ENCODE peak calls at places on chromosome 1, in six cellular contexts. L, U, A, H, I and W are unnamed samples.

GRCh38 chr1:58816747-58817221 is 32.9 kb upstream of the JUN start:
- DNase-seq in I (no peak), H (no peak), A (no peak), L (peak; percentile 8), U (no peak), W (no peak)

GRCh38 chr1:223712856-223713494 is 636 bp downstream of the CAPN2 start:
- DNase-seq in I (peak; percentile 27), L (no peak), H (no peak), A (peak; percentile 44), U (peak; percentile 27), W (peak; percentile 53)

GRCh38 chr1:239212841-239213240 is 173.5 kb upstream of the CHRM3 start:
- DNase-seq in H (peak; percentile 28), L (no peak), U (no peak), I (no peak), A (no peak), W (no peak)

GRCh38 chr1:93625582-93626327 is 55.9 kb downstream of the BCAR3 start:
- DNase-seq in U (no peak), L (peak; percentile 93), H (no peak), A (no peak), I (no peak), W (no peak)

GRCh38 chr1:214439352-214440119 is 111.9 kb downstream of the PTPN14 start:
- DNase-seq in L (peak; percentile 97), H (peak; percentile 83), I (no peak), U (no peak), A (no peak), W (peak; percentile 76)

GRCh38 chr1:98903726-98904125 is 100.9 kb downstream of the PLPPR5 start:
- DNase-seq in I (no peak), H (no peak), L (no peak), A (no peak), U (no peak), W (no peak)

GRCh38 chr1:176515310-176515709 is 52.3 kb downstream of the PAPPA2 start:
- DNase-seq in U (no peak), A (no peak), L (peak; percentile 8), I (no peak), H (peak; percentile 21), W (peak; percentile 3)

GRCh38 chr1:202046227-202046626 is 35.8 kb downstream of the ELF3 start:
- DNase-seq in U (no peak), I (no peak), L (no peak), H (peak; percentile 64), A (no peak), W (no peak)

GRCh38 chr1:166145496-166145895 is 21.3 kb downstream of the FAM78B start:
- DNase-seq in H (no peak), U (no peak), L (no peak), A (no peak), I (no peak), W (no peak)

GRCh38 chr1:155934933-155935590 is 849 bp upstream of the KHDC4 start:
- DNase-seq in U (no peak), A (no peak), L (no peak), H (no peak), I (no peak), W (peak; percentile 23)

GRCh38 chr1:156948708-156949107 is 28.3 kb downstream of the LRRC71 start:
- DNase-seq in H (no peak), U (no peak), I (no peak), L (no peak), A (peak; percentile 71), W (no peak)

GRCh38 chr1:171948491-171948890 is 107.2 kb downstream of the DNM3 start:
- DNase-seq in A (no peak), I (no peak), L (peak; percentile 5), U (no peak), H (no peak), W (no peak)

GRCh38 chr1:37763791-37764741 is 854 bp downstream of the EPHA10 start:
- DNase-seq in I (no peak), H (peak; percentile 78), A (peak; percentile 90), L (peak; percentile 37), U (no peak), W (peak; percentile 63)

GRCh38 chr1:59150537-59151386 is 146.1 kb upstream of the FGGY start:
- DNase-seq in I (no peak), H (peak; percentile 90), L (peak; percentile 100), U (no peak), A (peak; percentile 56), W (peak; percentile 56)

GRCh38 chr1:229844675-229845074 is 218.6 kb downstream of the URB2 start:
- DNase-seq in I (no peak), A (peak; percentile 24), L (no peak), H (peak; percentile 38), U (no peak), W (no peak)

GRCh38 chr1:6653651-6654290 is 29.1 kb downstream of the THAP3 start:
- DNase-seq in A (no peak), L (no peak), H (no peak), I (no peak), U (no peak), W (peak; percentile 50)

GRCh38 chr1:161773791-161774190 is 7.7 kb downstream of the ATF6 start:
- DNase-seq in L (no peak), A (no peak), H (no peak), U (no peak), I (no peak), W (no peak)

GRCh38 chr1:178628637-178629548 is 96.2 kb upstream of the RALGPS2 start:
- DNase-seq in A (no peak), H (no peak), I (no peak), U (no peak), L (peak; percentile 83), W (no peak)

DNA sequence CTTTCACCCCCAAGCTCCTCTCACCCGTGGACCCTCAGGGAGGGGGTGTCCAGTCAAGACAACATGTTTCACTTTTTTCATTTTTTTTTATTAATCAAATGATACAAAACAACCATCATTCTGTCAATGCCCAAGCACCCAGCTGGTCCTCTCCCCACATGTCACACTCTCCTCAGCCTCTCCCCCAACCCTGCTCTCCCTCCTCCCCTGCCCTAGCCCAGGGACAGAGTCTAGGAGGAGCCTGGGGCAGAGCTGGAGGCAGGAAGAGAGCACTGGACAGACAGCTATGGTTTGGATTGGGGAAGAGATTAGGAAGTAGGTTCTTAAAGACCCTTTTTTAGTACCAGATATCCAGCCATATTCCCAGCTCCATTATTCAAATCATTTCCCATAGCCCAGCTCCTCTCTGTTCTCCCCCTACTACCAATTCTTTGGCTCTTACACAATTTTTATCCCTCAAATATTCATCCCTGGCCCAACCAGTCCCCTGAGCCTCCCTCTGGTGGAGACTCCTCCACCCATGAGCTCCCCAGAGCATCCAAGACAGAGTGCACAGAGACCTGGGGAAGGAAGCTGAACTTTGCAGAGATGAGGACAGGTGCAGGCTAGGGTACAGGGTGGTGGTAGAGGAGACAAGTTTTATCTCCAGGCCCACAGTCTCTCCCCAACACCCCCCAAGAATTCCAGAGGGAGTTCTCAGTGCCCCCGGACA is 1.4 kb upstream of the S100A16 start:
- DNase-seq in L (no peak), U (no peak), A (no peak), I (no peak), H (no peak), W (no peak)
- H3K27me3 ChIP-seq in L (no peaks in the 10 kb centered on the region), U (no peaks in the 10 kb centered on the region), A (no peaks in the 10 kb centered on the region), I (no peaks in the 10 kb centered on the region), H (no peaks in the 10 kb centered on the region), W (no peaks in the 10 kb centered on the region)

DNA sequence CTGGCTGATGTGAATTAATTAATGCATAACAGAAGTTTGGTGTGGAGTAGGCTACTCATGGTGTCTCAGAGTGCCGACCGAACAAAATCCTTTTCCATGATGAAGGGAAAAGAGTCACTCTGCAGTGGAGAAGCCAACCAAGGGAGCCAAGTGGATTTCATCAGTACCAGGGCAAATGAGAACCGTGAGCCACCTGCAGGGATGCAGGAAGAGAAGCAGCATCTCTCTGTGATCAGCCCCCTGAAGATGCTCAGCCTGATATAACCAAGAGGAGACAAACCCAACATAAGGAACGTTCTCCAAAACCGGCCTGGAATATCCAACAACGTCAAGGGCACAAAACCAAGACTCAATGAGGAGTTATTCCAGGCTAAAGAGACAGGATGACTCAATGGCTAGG is 13.4 kb upstream of the LAPTM5 start:
- DNase-seq in A (no peak), I (no peak), H (no peak), U (no peak), L (no peak), W (no peak)
- H3K27ac ChIP-seq in A (no peak overlapping the region), I (no peak overlapping the region), H (no peak overlapping the region), U (no peak overlapping the region), L (no peak overlapping the region), W (no peak overlapping the region)

GRCh38 chr1:205452364-205452763 is 3.5 kb downstream of the BLACAT1 start:
- DNase-seq in A (no peak), U (no peak), I (no peak), H (no peak), L (no peak), W (no peak)
- H3K27me3 ChIP-seq in A (peaks cover 43% of the 10 kb centered on the region), U (peaks cover 41% of the 10 kb centered on the region), I (peaks cover 68% of the 10 kb centered on the region), H (peaks cover 44% of the 10 kb centered on the region), L (peaks cover 66% of the 10 kb centered on the region), W (peaks cover 34% of the 10 kb centered on the region)

DNA sequence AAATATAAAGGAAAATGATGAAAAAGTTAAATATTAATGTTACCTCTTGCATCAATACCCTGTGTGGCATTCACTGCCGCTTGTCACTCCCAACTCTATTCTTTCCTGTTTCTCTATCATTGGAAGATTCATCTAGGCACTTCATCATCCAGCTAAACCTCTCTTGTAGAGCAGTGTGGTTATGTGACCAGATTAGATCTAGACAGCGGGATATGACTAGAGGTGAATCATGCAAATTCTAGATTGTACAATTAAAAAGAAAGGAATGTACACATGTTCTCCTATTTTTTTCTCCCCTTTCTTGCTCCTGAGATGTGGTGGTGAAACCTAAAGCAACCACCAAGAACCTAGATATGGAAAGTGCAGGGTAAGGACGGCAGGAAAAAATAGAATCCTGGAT is 174.1 kb downstream of the LBR start:
- DNase-seq in H (no peak), U (no peak), I (no peak), A (no peak), L (peak; percentile 3), W (no peak)
- H3K27ac ChIP-seq in H (no peak overlapping the region), U (no peak overlapping the region), I (no peak overlapping the region), A (no peak overlapping the region), L (no peak overlapping the region), W (no peak overlapping the region)

GRCh38 chr1:8203551-8203950 is 114.4 kb upstream of the SLC45A1 start:
- DNase-seq in I (no peak), L (no peak), U (no peak), H (no peak), A (no peak), W (no peak)

GRCh38 chr1:8207202-8207601 is 110.7 kb upstream of the SLC45A1 start:
- DNase-seq in I (no peak), A (no peak), L (no peak), H (no peak), U (no peak), W (no peak)

GRCh38 chr1:8206397-8206796 is 111.5 kb upstream of the SLC45A1 start:
- DNase-seq in I (no peak), A (no peak), H (no peak), L (no peak), U (no peak), W (no peak)

GRCh38 chr1:8204823-8205222 is 113.1 kb upstream of the SLC45A1 start:
- DNase-seq in I (no peak), U (no peak), A (no peak), L (no peak), H (no peak), W (no peak)

GRCh38 chr1:8205771-8206170 is 112.1 kb upstream of the SLC45A1 start:
- DNase-seq in H (no peak), A (no peak), U (no peak), L (no peak), I (no peak), W (no peak)
- H3K27me3 ChIP-seq in H (no peaks in the 10 kb centered on the region), A (no peaks in the 10 kb centered on the region), U (no peaks in the 10 kb centered on the region), L (no peaks in the 10 kb centered on the region), I (peaks cover 3% of the 10 kb centered on the region), W (no peaks in the 10 kb centered on the region)

DNA sequence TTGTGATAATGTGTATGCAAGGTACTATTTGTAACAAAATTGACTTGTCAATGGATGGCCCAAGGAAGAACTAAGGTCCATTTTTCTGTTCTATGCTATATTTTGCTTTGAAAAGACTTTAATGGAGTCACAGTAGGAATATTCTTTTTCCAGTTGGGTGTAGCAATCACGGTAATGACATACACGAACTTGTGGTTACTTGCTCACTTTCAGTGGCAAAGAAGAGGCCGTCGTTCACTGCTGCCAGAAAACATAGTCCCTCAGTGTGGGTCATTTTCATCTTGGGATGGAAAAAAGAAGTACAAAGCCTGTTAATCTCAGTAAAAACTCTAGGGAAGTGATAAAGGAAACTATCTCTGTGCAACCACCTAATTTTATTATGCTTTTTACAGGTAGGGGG is 47.8 kb upstream of the LAMC2 start:
- DNase-seq in U (no peak), H (no peak), A (no peak), L (no peak), I (no peak), W (no peak)
- H3K27ac ChIP-seq in U (no peak overlapping the region), H (peak overlapping the region; percentile 76), A (no peak overlapping the region), L (no peak overlapping the region), I (no peak overlapping the region), W (no peak overlapping the region)